ENCODE peak calls at places on chromosomes 2 and 18, in six cellular contexts. One of them, this sample, is unnamed. For H3K9me2, the result is how much of the 10 kb centered on the place peaks cover.

GRCh38 chr18:1302861-1303260 is 398.2 kb downstream of the ADCYAP1 start:
- DNase-seq in GM23248: no peak
- DNase-seq in PC-9: no peak
- DNase-seq in SK-N-SH: no peak
- DNase-seq in hepatocyte: no peak
- DNase-seq in GM23338: no peak
- DNase-seq in this sample: no peak

GRCh38 chr2:36902385-36903120 is 63.8 kb downstream of the STRN start:
- DNase-seq in GM23248: no peak
- DNase-seq in PC-9: no peak
- DNase-seq in SK-N-SH: no peak
- DNase-seq in hepatocyte: no peak
- DNase-seq in GM23338: no peak
- DNase-seq in this sample: no peak

GRCh38 chr18:9971313-9971920 is 57.6 kb downstream of the VAPA start:
- DNase-seq in GM23248: peak
- DNase-seq in PC-9: peak
- DNase-seq in SK-N-SH: peak
- DNase-seq in hepatocyte: peak
- DNase-seq in GM23338: peak
- DNase-seq in this sample: peak

GRCh38 chr2:193679850-193680249 is 1485.1 kb upstream of the TMEFF2 start:
- DNase-seq in GM23248: no peak
- DNase-seq in PC-9: no peak
- DNase-seq in SK-N-SH: no peak
- DNase-seq in hepatocyte: no peak
- DNase-seq in GM23338: peak
- DNase-seq in this sample: no peak

GRCh38 chr2:41722668-41723369 is 325.0 kb upstream of the PKDCC start:
- DNase-seq in GM23248: no peak
- DNase-seq in PC-9: no peak
- DNase-seq in SK-N-SH: no peak
- DNase-seq in hepatocyte: no peak
- DNase-seq in GM23338: no peak
- DNase-seq in this sample: no peak

GRCh38 chr2:130390460-130391057 is 34.7 kb downstream of the PTPN18 start:
- DNase-seq in GM23248: no peak
- DNase-seq in PC-9: peak
- DNase-seq in SK-N-SH: no peak
- DNase-seq in hepatocyte: no peak
- DNase-seq in GM23338: no peak
- DNase-seq in this sample: no peak

GRCh38 chr2:73998451-73998850 is 13.7 kb downstream of the TET3 start:
- DNase-seq in GM23248: no peak
- DNase-seq in PC-9: no peak
- DNase-seq in SK-N-SH: no peak
- DNase-seq in hepatocyte: no peak
- DNase-seq in GM23338: no peak
- DNase-seq in this sample: no peak

GRCh38 chr2:10331702-10332401 is 29.1 kb downstream of the HPCAL1 start:
- DNase-seq in GM23248: no peak
- DNase-seq in PC-9: no peak
- DNase-seq in SK-N-SH: no peak
- DNase-seq in hepatocyte: peak
- DNase-seq in GM23338: no peak
- DNase-seq in this sample: no peak

GRCh38 chr2:95278051-95278471 is 3.8 kb downstream of the PROM2 start:
- DNase-seq in GM23248: peak
- DNase-seq in PC-9: peak
- DNase-seq in SK-N-SH: no peak
- DNase-seq in hepatocyte: no peak
- DNase-seq in GM23338: no peak
- DNase-seq in this sample: peak

GRCh38 chr2:100289020-100289419 is 33.3 kb downstream of the LONRF2 start:
- DNase-seq in GM23248: no peak
- DNase-seq in PC-9: no peak
- DNase-seq in SK-N-SH: no peak
- DNase-seq in hepatocyte: no peak
- DNase-seq in GM23338: no peak
- DNase-seq in this sample: no peak

GRCh38 chr2:121907905-121908304 is 152.5 kb downstream of the TSN start:
- DNase-seq in GM23248: peak
- DNase-seq in PC-9: no peak
- DNase-seq in SK-N-SH: no peak
- DNase-seq in hepatocyte: no peak
- DNase-seq in GM23338: no peak
- DNase-seq in this sample: no peak

GRCh38 chr2:20634430-20635095 is 16.3 kb downstream of the HS1BP3 start:
- DNase-seq in GM23248: peak
- DNase-seq in PC-9: peak
- DNase-seq in SK-N-SH: peak
- DNase-seq in hepatocyte: no peak
- DNase-seq in GM23338: no peak
- DNase-seq in this sample: no peak

GRCh38 chr2:12107849-12108420 is 361.5 kb downstream of the LPIN1 start:
- DNase-seq in GM23248: no peak
- DNase-seq in PC-9: no peak
- DNase-seq in SK-N-SH: no peak
- DNase-seq in hepatocyte: no peak
- DNase-seq in GM23338: no peak
- DNase-seq in this sample: no peak

GRCh38 chr2:158556124-158556523 is 99.4 kb downstream of the PKP4 start:
- DNase-seq in GM23248: no peak
- DNase-seq in PC-9: no peak
- DNase-seq in SK-N-SH: no peak
- DNase-seq in hepatocyte: no peak
- DNase-seq in GM23338: no peak
- DNase-seq in this sample: no peak
- H3K9me2 ChIP-seq in GM23248: under half
- H3K9me2 ChIP-seq in PC-9: under half
- H3K9me2 ChIP-seq in SK-N-SH: under half
- H3K9me2 ChIP-seq in hepatocyte: under half
- H3K9me2 ChIP-seq in GM23338: under half
- H3K9me2 ChIP-seq in this sample: under half

DNA sequence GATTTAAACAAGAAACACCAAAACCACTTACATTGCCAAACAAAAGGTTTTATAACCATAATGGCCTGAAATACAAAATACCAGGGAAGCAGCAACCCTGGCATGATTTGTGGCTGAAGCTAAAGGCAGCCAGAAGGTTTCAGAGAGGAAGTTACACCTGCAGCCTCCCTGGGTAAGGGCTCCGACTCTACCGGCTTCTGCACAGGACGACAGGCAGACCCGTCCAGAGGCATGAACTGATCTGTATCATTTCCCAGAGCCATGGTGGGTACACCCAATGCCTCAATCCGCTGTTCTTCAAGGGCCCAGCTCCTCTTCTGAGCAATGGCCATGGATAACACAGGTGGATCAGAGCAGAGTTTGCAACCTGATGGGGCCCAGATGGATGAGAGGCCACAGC is 71.6 kb downstream of the PXDN start:
- DNase-seq in GM23248: no peak
- DNase-seq in PC-9: no peak
- DNase-seq in SK-N-SH: no peak
- DNase-seq in hepatocyte: no peak
- DNase-seq in GM23338: no peak
- DNase-seq in this sample: no peak
- H3K9me2 ChIP-seq in GM23248: under half
- H3K9me2 ChIP-seq in PC-9: under half
- H3K9me2 ChIP-seq in SK-N-SH: under half
- H3K9me2 ChIP-seq in hepatocyte: under half
- H3K9me2 ChIP-seq in GM23338: under half
- H3K9me2 ChIP-seq in this sample: under half

DNA sequence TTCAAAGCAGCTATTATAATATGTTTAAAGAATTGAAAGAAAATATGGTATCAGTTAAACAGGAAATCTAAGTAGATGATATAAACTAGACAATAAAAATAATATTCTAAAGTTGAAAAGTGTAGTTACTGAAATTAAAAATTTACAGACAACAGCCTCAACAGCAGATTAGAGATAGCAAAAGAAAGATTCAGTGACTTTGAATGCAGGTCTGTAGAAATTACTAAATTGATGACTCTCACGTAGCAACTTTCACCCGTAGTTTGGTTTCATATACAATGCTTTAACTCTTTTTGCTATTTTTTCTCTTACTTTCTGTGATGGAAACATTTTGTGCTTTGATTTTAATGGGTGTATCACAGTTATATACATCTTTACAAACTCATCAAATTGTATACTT is 44.8 kb downstream of the SPAST start:
- DNase-seq in GM23248: no peak
- DNase-seq in PC-9: no peak
- DNase-seq in SK-N-SH: no peak
- DNase-seq in hepatocyte: no peak
- DNase-seq in GM23338: no peak
- DNase-seq in this sample: no peak
- H3K9me2 ChIP-seq in GM23248: under half
- H3K9me2 ChIP-seq in PC-9: under half
- H3K9me2 ChIP-seq in SK-N-SH: under half
- H3K9me2 ChIP-seq in hepatocyte: under half
- H3K9me2 ChIP-seq in GM23338: under half
- H3K9me2 ChIP-seq in this sample: under half

GRCh38 chr2:58699412-58699811 is 458.3 kb upstream of the FANCL start:
- DNase-seq in GM23248: no peak
- DNase-seq in PC-9: no peak
- DNase-seq in SK-N-SH: no peak
- DNase-seq in hepatocyte: no peak
- DNase-seq in GM23338: peak
- DNase-seq in this sample: no peak
- H3K9me2 ChIP-seq in GM23248: under half
- H3K9me2 ChIP-seq in PC-9: under half
- H3K9me2 ChIP-seq in SK-N-SH: under half
- H3K9me2 ChIP-seq in hepatocyte: under half
- H3K9me2 ChIP-seq in GM23338: under half
- H3K9me2 ChIP-seq in this sample: under half

GRCh38 chr18:3651266-3651665 is 201.3 kb downstream of the TGIF1 start:
- DNase-seq in GM23248: no peak
- DNase-seq in PC-9: no peak
- DNase-seq in SK-N-SH: no peak
- DNase-seq in hepatocyte: no peak
- DNase-seq in GM23338: no peak
- DNase-seq in this sample: no peak

GRCh38 chr18:3647636-3648035 is 197.7 kb downstream of the TGIF1 start:
- DNase-seq in GM23248: no peak
- DNase-seq in PC-9: no peak
- DNase-seq in SK-N-SH: no peak
- DNase-seq in hepatocyte: no peak
- DNase-seq in GM23338: no peak
- DNase-seq in this sample: no peak

GRCh38 chr18:3649135-3649558 is 199.2 kb downstream of the TGIF1 start:
- DNase-seq in GM23248: no peak
- DNase-seq in PC-9: no peak
- DNase-seq in SK-N-SH: no peak
- DNase-seq in hepatocyte: no peak
- DNase-seq in GM23338: no peak
- DNase-seq in this sample: no peak

GRCh38 chr18:3648695-3649094 is 198.7 kb downstream of the TGIF1 start:
- DNase-seq in GM23248: no peak
- DNase-seq in PC-9: no peak
- DNase-seq in SK-N-SH: no peak
- DNase-seq in hepatocyte: no peak
- DNase-seq in GM23338: no peak
- DNase-seq in this sample: no peak

DNA sequence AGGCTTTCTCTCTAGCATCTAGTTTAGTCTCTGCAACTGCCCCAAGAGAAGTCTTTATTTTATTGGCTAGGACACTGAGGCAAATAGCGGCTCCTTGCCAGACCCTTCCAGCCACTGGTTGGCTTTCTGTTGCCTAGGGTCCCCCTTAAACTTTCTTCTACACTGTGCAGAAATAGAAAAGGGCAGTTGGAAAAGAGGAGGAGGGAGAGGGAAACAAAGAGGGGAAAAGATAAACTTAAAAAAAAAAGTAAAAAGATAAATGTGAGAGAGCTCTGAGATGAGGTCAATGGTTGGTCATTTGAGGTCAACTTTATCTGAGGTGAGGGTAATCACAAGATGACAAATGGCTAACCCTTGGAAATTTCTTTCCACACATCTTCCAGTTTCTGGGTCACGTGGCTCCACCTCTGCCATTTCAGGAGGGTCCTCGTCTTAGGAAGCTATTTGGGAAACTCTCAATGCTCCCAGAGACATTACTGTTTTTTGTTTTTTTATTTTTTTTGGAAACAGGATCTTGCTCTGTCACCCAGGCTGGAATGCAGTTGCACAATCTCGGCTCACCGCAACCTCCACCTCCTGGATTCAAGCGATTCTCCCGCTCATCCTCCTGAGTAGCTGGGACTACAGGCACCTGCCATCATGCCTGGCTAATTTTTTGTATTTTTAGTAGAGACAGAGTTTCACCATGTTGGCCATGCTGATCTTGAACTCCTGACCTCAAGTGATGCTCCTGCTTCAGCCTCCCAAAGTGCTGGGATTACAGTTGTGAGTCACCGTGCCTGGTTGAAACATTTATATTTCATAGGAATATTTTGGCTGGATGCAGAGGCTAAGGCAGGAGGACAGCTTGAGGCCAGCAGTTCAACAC is 199.8 kb downstream of the TGIF1 start:
- DNase-seq in GM23248: peak
- DNase-seq in PC-9: peak
- DNase-seq in SK-N-SH: no peak
- DNase-seq in hepatocyte: no peak
- DNase-seq in GM23338: no peak
- DNase-seq in this sample: no peak
- H3K9me2 ChIP-seq in GM23248: under half
- H3K9me2 ChIP-seq in PC-9: under half
- H3K9me2 ChIP-seq in SK-N-SH: under half
- H3K9me2 ChIP-seq in hepatocyte: under half
- H3K9me2 ChIP-seq in GM23338: under half
- H3K9me2 ChIP-seq in this sample: under half

GRCh38 chr2:112053917-112054846 is 887 bp upstream of the TMEM87B start:
- DNase-seq in GM23248: peak
- DNase-seq in PC-9: peak
- DNase-seq in SK-N-SH: peak
- DNase-seq in hepatocyte: peak
- DNase-seq in GM23338: peak
- DNase-seq in this sample: peak
- H3K9me2 ChIP-seq in GM23248: under half
- H3K9me2 ChIP-seq in PC-9: under half
- H3K9me2 ChIP-seq in SK-N-SH: under half
- H3K9me2 ChIP-seq in hepatocyte: under half
- H3K9me2 ChIP-seq in GM23338: under half
- H3K9me2 ChIP-seq in this sample: under half